ENCODE peak calls at places on chromosomes 16 and 17, in four cellular contexts. V, B, G and M are unnamed samples.

GRCh38 chr16:89114159-89114981 is 20.7 kb downstream of the ACSF3 start:
- DNase-seq in V (no peak), B (no peak), G (no peak), M (no peak)

GRCh38 chr17:44828919-44829557 is 1.0 kb downstream of the GJC1 start:
- DNase-seq in V (no peak), B (no peak), G (no peak), M (no peak)

GRCh38 chr16:85307552-85308364 is 195.5 kb upstream of the CIBAR2 start:
- DNase-seq in V (no peak), B (no peak), G (no peak), M (no peak)

GRCh38 chr17:1496814-1497325 is 4.4 kb upstream of the MYO1C start:
- DNase-seq in V (no peak), B (no peak), G (no peak), M (no peak)

GRCh38 chr17:8740486-8740885 is 4.2 kb downstream of the CCDC42 start:
- DNase-seq in V (no peak), B (no peak), G (no peak), M (no peak)

GRCh38 chr16:69109486-69110270 is 4.2 kb downstream of the HAS3 start:
- DNase-seq in V (no peak), B (no peak), G (no peak), M (no peak)

GRCh38 chr17:8830141-8830540 is 31.0 kb upstream of the MFSD6L start:
- DNase-seq in V (no peak), B (no peak), G (no peak), M (no peak)

GRCh38 chr17:7549401-7550055 is 670 bp downstream of the TNFSF12 start:
- DNase-seq in V (no peak), B (no peak), G (peak; percentile 24), M (peak; percentile 56)

GRCh38 chr16:30775381-30776099 is 11.5 kb downstream of the ZNF629 start:
- DNase-seq in V (peak; percentile 89), B (no peak), G (peak; percentile 86), M (peak; percentile 84)

GRCh38 chr16:58051296-58051695 is 25.7 kb downstream of the MMP15 start:
- DNase-seq in V (no peak), B (no peak), G (no peak), M (no peak)

GRCh38 chr17:70394833-70395232 is 225.5 kb downstream of the KCNJ2 start:
- DNase-seq in V (no peak), B (no peak), G (no peak), M (no peak)

GRCh38 chr17:48546187-48546923 is 1.4 kb upstream of the HOXB2 start:
- DNase-seq in V (no peak), B (no peak), G (no peak), M (no peak)
- H3K4me3 ChIP-seq in V (no peak overlapping the region), B (peak overlapping the region; percentile 42), G (no peak overlapping the region), M (no peak overlapping the region)

DNA sequence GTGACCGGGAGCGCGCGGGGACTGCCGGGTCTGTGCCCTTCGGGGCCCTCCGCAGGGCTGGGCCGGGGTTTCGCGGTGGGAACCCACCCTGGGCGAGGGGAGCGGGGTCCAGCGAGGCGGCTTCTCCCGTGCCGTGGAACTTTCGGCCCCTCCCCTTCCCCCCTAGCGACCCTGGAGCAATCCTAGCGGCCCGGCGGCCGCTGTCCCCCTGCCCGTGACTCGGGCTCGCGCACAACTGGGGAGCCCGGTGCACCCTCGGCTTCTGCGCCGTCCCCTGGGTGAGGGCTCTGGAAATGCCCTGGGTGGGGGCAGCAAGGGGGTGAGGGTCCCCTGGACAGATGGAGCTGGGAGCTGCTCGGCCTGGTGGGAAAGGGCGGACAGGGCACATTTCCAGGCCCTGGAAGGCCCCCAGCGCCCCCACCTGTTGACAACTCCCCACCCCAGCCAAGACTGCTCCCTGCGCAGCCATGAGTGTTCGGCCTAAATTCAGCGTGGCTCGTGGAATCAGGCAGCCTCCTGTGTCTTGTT is 562 bp downstream of the UTS2R start:
- DNase-seq in V (no peak), B (no peak), G (no peak), M (no peak)
- H3K4me3 ChIP-seq in V (peak overlapping the region; percentile 29), B (no peak overlapping the region), G (no peak overlapping the region), M (peak overlapping the region; percentile 33)

GRCh38 chr16:54282202-54282922 is 4.2 kb downstream of the IRX3 start:
- DNase-seq in V (peak; percentile 55), B (no peak), G (peak; percentile 42), M (peak; percentile 74)

GRCh38 chr16:54280751-54281150 is 5.8 kb downstream of the IRX3 start:
- DNase-seq in V (no peak), B (no peak), G (no peak), M (no peak)

GRCh38 chr16:54282923-54283734 is 3.5 kb downstream of the IRX3 start:
- DNase-seq in V (no peak), B (no peak), G (no peak), M (no peak)

GRCh38 chr16:54283735-54284318 is 2.8 kb downstream of the IRX3 start:
- DNase-seq in V (no peak), B (no peak), G (no peak), M (no peak)

DNA sequence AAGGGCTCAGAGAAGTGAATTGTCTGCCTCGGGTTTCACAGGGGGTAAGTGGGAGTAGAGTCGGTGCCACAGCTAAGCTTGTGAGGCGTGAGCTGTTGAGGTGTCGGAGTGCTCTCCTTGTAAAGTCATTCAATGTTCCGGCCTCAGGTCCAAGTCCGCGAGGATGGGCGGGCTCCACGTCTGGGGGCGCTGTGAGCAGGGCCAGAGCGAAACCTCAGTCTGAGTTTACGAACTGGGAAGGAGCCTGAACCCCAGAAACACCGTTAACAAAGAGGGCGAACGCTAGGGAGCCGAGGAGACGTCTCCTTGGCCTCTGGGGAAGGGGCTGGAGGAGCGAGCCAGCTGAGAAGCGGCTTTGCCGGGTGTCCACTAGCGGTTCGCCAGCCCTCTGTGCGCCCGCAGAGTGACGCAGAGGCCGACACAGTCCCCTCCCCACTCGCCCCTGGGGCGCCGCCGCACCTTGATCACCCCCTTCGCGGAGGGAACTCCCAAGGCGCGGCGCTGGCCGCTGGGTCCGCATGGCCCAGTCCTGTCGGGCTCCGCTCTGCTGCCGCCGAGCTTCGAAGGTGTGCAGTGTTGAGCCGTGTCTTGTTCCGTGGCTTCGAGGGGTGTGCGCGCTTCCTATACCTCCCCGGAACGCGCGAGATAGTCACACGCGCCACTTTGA is 4.9 kb downstream of the IRX3 start:
- DNase-seq in V (no peak), B (no peak), G (no peak), M (peak; percentile 43)
- H3K4me3 ChIP-seq in V (no peak overlapping the region), B (no peak overlapping the region), G (no peak overlapping the region), M (no peak overlapping the region)

GRCh38 chr17:62701706-62702085 is 74.2 kb downstream of the MRC2 start:
- DNase-seq in V (no peak), B (no peak), G (no peak), M (no peak)

GRCh38 chr17:62702746-62703268 is 75.3 kb downstream of the MRC2 start:
- DNase-seq in V (no peak), B (no peak), G (no peak), M (no peak)

GRCh38 chr17:62703776-62704380 is 76.4 kb downstream of the MRC2 start:
- DNase-seq in V (peak; percentile 62), B (no peak), G (peak; percentile 69), M (peak; percentile 59)

GRCh38 chr17:62704381-62704971 is 77.0 kb downstream of the MRC2 start:
- DNase-seq in V (no peak), B (no peak), G (peak; percentile 38), M (peak; percentile 34)

GRCh38 chr17:62703269-62703775 is 75.9 kb downstream of the MRC2 start:
- DNase-seq in V (no peak), B (no peak), G (peak; percentile 57), M (peak; percentile 12)
- H3K4me3 ChIP-seq in V (peak overlapping the region; percentile 62), B (peak overlapping the region; percentile 62), G (no peak overlapping the region), M (no peak overlapping the region)

DNA sequence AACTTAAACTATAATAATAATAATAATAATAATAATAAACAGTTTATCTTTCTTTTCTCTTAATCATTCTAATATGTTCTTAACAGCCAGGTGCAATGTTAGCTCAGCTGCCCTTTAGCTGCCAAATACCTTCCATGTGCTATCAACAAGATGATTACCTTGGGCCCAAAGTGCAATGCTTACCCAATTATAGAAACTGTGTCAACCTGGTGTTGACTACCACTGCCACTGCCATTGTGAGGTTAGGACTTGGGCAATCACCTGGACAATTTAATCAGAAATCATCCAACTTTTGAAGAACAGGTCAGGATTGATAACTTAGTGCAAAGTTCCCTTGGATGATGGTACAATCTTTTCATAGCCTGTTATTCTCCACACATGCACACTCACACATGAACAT is 371.8 kb upstream of the SALL1 start:
- DNase-seq in V (no peak), B (no peak), G (peak; percentile 18), M (no peak)
- H3K4me3 ChIP-seq in V (no peak overlapping the region), B (no peak overlapping the region), G (no peak overlapping the region), M (no peak overlapping the region)

GRCh38 chr17:64077409-64077808 is 52.5 kb downstream of the ERN1 start:
- DNase-seq in V (no peak), B (no peak), G (peak; percentile 65), M (peak; percentile 67)
- H3K4me3 ChIP-seq in V (no peak overlapping the region), B (no peak overlapping the region), G (no peak overlapping the region), M (no peak overlapping the region)

GRCh38 chr16:7369181-7369580 is 36.5 kb downstream of the RBFOX1 start:
- DNase-seq in V (no peak), B (no peak), G (no peak), M (no peak)
- H3K4me3 ChIP-seq in V (no peak overlapping the region), B (no peak overlapping the region), G (no peak overlapping the region), M (no peak overlapping the region)

DNA sequence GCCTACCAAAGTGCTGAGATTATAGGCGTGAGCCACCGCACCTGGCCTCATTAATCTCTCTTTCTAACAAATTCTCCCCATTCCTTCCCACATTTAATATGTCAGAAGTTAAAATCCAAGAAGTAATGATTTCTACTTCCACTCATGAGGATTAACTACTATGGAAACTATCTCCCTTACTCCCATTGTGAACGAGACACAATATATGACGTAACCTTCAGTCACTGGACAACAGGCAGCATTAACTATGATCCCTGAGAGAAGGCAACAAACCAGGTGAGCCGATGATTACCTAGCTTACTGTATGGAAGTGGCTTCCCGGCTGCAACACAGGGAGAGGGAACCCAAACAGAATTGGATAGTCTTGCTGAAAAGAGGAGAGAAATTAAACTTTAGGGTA is 20.0 kb downstream of the GLG1 start:
- DNase-seq in V (no peak), B (no peak), G (no peak), M (no peak)
- H3K4me3 ChIP-seq in V (no peak overlapping the region), B (no peak overlapping the region), G (no peak overlapping the region), M (no peak overlapping the region)

DNA sequence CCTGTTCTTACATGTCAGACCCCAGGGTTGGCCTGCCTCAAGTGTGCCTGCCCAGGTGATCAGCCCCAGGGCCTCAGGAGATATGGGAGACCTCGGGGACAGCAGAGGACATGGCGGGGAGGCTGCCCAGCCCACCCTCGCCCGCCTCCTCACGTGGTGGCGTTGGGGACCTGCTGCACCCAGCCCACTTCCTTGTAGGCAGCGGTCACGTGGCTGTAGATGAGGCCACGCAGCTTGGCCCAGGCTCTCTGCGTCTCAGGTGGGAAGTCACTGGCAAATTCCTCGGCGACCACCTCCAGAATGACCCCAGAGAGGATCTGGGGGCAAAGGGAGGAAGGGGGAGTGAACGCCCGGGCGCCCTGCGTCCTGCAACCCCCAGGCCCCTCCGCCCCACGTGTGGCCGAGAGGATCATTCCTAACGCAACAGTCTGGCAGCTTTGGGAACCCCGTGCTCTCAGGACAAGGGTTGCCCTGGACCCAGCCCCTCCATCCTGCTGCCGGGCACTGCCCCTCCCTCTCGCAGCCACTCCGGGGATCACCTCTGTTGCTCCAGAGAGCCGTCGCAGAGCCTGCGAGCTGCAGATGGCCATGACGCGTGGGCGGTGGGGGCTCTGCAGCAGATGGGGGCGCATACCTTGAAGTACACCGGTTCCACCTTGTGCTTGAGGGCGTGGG is 6.5 kb downstream of the CYGB start:
- DNase-seq in V (no peak), B (no peak), G (no peak), M (no peak)
- H3K4me3 ChIP-seq in V (no peak overlapping the region), B (no peak overlapping the region), G (no peak overlapping the region), M (no peak overlapping the region)